ENCODE peak calls at places on chromosomes 12 and 14, in eight cellular contexts. S, E, Z, W, M, F, V and L are unnamed samples.
A peak's percentile ranks its signal among the peaks of the same experiment; 100 is the strongest.

GRCh38 chr14:77036484-77037337 is 8.2 kb upstream of the IRF2BPL start:
- DNase-seq in S (no peak), E (no peak), Z (no peak), W (peak; percentile 61), M (no peak), F (no peak), V (no peak), L (no peak)

GRCh38 chr12:113683566-113683965 is 211.9 kb upstream of the LHX5 start:
- DNase-seq in S (no peak), E (no peak), Z (no peak), W (peak; percentile 3), M (peak; percentile 36), F (no peak), V (no peak), L (no peak)

GRCh38 chr12:26970136-26970535 is 31.9 kb downstream of the FGFR1OP2 start:
- DNase-seq in S (no peak), E (no peak), Z (no peak), W (no peak), M (no peak), F (no peak), V (no peak), L (no peak)

GRCh38 chr12:122893208-122894151 is 2.4 kb downstream of the VPS37B start:
- DNase-seq in S (no peak), E (peak; percentile 10), Z (no peak), W (no peak), M (no peak), F (no peak), V (no peak), L (no peak)

GRCh38 chr14:20400965-20401593 is 12.2 kb downstream of the TEP1 start:
- DNase-seq in S (no peak), E (peak; percentile 24), Z (no peak), W (no peak), M (no peak), F (peak; percentile 18), V (no peak), L (peak; percentile 11)

GRCh38 chr14:68685419-68686211 is 107.3 kb downstream of the ZFP36L1 start:
- DNase-seq in S (peak; percentile 79), E (peak; percentile 88), Z (peak; percentile 62), W (no peak), M (no peak), F (no peak), V (no peak), L (peak; percentile 46)

GRCh38 chr14:102225386-102225785 is 79.6 kb downstream of the MOK start:
- DNase-seq in S (no peak), E (peak; percentile 17), Z (no peak), W (no peak), M (no peak), F (no peak), V (no peak), L (peak; percentile 57)

GRCh38 chr12:89797436-89797835 is 88.8 kb upstream of the ATP2B1 start:
- DNase-seq in S (no peak), E (no peak), Z (no peak), W (no peak), M (no peak), F (no peak), V (no peak), L (no peak)